ENCODE peak calls at places on chromosomes 11 and 22, in five cellular contexts. B is psoas muscle; W is ovary; V is body of pancreas; O is CD8-positive, alpha-beta T cell. Z is an unnamed sample.

GRCh38 chr11:89441606-89442005 is 49.6 kb downstream of the NOX4 start:
- DNase-seq in V (no peak), O (no peak), W (no peak), B (no peak), Z (no peak)

GRCh38 chr11:71106671-71107070 is 145.7 kb downstream of the SHANK2 start:
- DNase-seq in B (no peak), O (no peak), V (no peak), W (no peak), Z (no peak)

GRCh38 chr11:115716577-115717214 is 212.5 kb upstream of the CADM1 start:
- DNase-seq in B (no peak), O (no peak), W (no peak), V (no peak), Z (no peak)

GRCh38 chr22:28977481-28977971 is 84.1 kb downstream of the C22orf31 start:
- DNase-seq in O (no peak), B (no peak), V (peak; percentile 24), W (no peak), Z (no peak)

GRCh38 chr11:114262681-114263509 is 33.3 kb upstream of the NNMT start:
- DNase-seq in B (peak; percentile 56), O (no peak), W (no peak), V (peak; percentile 54), Z (no peak)

GRCh38 chr11:63866211-63866610 is 27.3 kb downstream of the MARK2 start:
- DNase-seq in V (peak; percentile 84), O (peak; percentile 77), W (peak; percentile 67), B (peak; percentile 62), Z (no peak)

GRCh38 chr22:41931701-41932269 is 5.2 kb upstream of the TNFRSF13C start:
- DNase-seq in B (no peak), O (no peak), W (no peak), V (no peak), Z (no peak)

GRCh38 chr11:16605440-16605970 is 132.9 kb upstream of the C11orf58 start:
- DNase-seq in V (peak; percentile 32), W (peak; percentile 31), O (no peak), B (peak; percentile 70), Z (peak; percentile 69)

GRCh38 chr22:47388778-47389177 is 626.3 kb downstream of the TBC1D22A start:
- DNase-seq in W (no peak), B (no peak), O (no peak), V (no peak), Z (no peak)

GRCh38 chr11:132913886-132914285 is 618.4 kb downstream of the OPCML start:
- DNase-seq in O (no peak), B (no peak), V (no peak), W (no peak), Z (no peak)

GRCh38 chr11:110200836-110201235 is 95.6 kb downstream of the RDX start:
- DNase-seq in B (no peak), V (no peak), O (no peak), W (no peak), Z (no peak)

GRCh38 chr22:45129703-45130524 is 33.8 kb upstream of the NUP50 start:
- DNase-seq in W (no peak), V (no peak), O (no peak), B (no peak), Z (no peak)

GRCh38 chr11:91257593-91258170 is 966.9 kb upstream of the FAT3 start:
- DNase-seq in W (no peak), V (no peak), O (no peak), B (no peak), Z (no peak)

GRCh38 chr11:117970400-117971024 is 15.7 kb upstream of the IL10RA start:
- DNase-seq in B (no peak), W (no peak), O (no peak), V (no peak), Z (no peak)

GRCh38 chr11:68506908-68507307 is 46.4 kb downstream of the PPP6R3 start:
- DNase-seq in V (no peak), W (no peak), B (no peak), O (no peak), Z (no peak)

GRCh38 chr22:39243443-39244072 is 1.2 kb downstream of the PDGFB start:
- DNase-seq in W (no peak), B (no peak), V (peak; percentile 69), O (no peak), Z (peak; percentile 71)

GRCh38 chr11:107078375-107078774 is 60.1 kb upstream of the GUCY1A2 start:
- DNase-seq in W (no peak), B (no peak), O (no peak), V (no peak), Z (no peak)

GRCh38 chr11:102680945-102681344 is 24.6 kb downstream of the MMP27 start:
- DNase-seq in B (no peak), O (no peak), W (no peak), V (no peak), Z (no peak)

GRCh38 chr11:77267910-77268309 is 33.6 kb downstream of the GDPD4 start:
- DNase-seq in B (no peak), W (no peak), V (no peak), O (no peak), Z (no peak)

GRCh38 chr11:83760942-83761341 is 474.8 kb upstream of the CCDC90B start:
- DNase-seq in B (no peak), W (no peak), O (no peak), V (no peak), Z (no peak)

GRCh38 chr11:61488651-61489291 is 19.8 kb upstream of the LRRC10B start:
- DNase-seq in W (peak; percentile 64), V (peak; percentile 81), O (no peak), B (peak; percentile 81), Z (no peak)

GRCh38 chr11:91528965-91529364 is 695.7 kb upstream of the FAT3 start:
- DNase-seq in B (no peak), V (no peak), W (no peak), O (no peak), Z (no peak)

GRCh38 chr11:77107950-77108349 is 5.3 kb downstream of the OMP start:
- DNase-seq in O (no peak), W (peak; percentile 77), V (peak; percentile 89), B (peak; percentile 72), Z (peak; percentile 72)

GRCh38 chr22:38754247-38755154 is 1.3 kb downstream of the SUN2 start:
- DNase-seq in V (peak; percentile 96), B (peak; percentile 83), W (peak; percentile 83), O (no peak), Z (no peak)

GRCh38 chr11:60771879-60772525 is 13.1 kb upstream of the MS4A10 start:
- DNase-seq in O (no peak), B (no peak), W (no peak), V (no peak), Z (no peak)

GRCh38 chr11:69860244-69860643 is 41.0 kb upstream of the FGF3 start:
- DNase-seq in O (no peak), B (no peak), W (no peak), V (no peak), Z (no peak)

GRCh38 chr11:69862331-69862761 is 43.1 kb upstream of the FGF3 start:
- DNase-seq in B (no peak), W (no peak), O (no peak), V (no peak), Z (no peak)

GRCh38 chr11:69861901-69862300 is 42.7 kb upstream of the FGF3 start:
- DNase-seq in B (no peak), W (no peak), O (no peak), V (no peak), Z (no peak)

GRCh38 chr11:69859275-69859934 is 40.2 kb upstream of the FGF3 start:
- DNase-seq in O (no peak), W (no peak), V (no peak), B (no peak), Z (peak; percentile 4)

DNA sequence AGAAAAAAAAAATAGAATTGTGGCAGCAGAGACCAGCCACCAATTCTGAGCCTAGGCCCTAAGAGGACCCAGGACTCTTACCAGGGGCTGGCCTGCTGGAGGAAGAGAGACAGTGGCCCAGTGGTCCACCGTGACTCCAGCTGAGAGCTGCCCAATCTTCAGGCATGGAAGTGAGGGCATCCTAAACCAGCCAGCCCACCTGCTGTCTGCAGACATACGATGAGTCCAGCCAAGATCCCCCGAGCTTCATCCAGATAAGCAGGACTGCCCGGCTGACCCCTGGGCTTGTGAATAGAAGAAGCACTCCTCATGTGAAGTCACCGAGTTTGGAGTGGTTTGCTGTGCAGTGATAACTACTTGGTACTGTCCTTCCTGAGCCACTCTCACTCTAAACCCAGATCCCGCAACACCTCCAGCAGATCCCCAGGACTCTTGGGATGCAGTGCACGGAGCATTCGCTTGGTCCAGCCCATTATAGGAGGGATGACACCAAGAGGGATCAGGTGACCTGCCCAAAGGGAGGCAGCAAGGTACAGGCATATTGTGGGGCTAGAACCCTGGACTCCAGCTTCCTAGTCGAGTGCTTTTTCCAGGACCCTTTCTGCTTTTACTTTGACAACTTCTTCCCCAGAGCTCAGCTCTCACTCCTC is 41.7 kb upstream of the FGF3 start:
- DNase-seq in O (no peak), B (no peak), V (no peak), W (no peak), Z (no peak)
- H3K27me3 ChIP-seq in O (no peaks in the 10 kb centered on the region), B (peaks cover 5% of the 10 kb centered on the region), V (no peaks in the 10 kb centered on the region), W (no peaks in the 10 kb centered on the region), Z (no peaks in the 10 kb centered on the region)

GRCh38 chr11:124839972-124840621 is 25.1 kb upstream of the ROBO3 start:
- DNase-seq in V (no peak), W (no peak), B (no peak), O (no peak), Z (no peak)
- H3K27me3 ChIP-seq in V (peaks cover 52% of the 10 kb centered on the region), W (peaks cover 9% of the 10 kb centered on the region), B (peaks cover 40% of the 10 kb centered on the region), O (peaks cover 22% of the 10 kb centered on the region), Z (peaks cover 65% of the 10 kb centered on the region)

DNA sequence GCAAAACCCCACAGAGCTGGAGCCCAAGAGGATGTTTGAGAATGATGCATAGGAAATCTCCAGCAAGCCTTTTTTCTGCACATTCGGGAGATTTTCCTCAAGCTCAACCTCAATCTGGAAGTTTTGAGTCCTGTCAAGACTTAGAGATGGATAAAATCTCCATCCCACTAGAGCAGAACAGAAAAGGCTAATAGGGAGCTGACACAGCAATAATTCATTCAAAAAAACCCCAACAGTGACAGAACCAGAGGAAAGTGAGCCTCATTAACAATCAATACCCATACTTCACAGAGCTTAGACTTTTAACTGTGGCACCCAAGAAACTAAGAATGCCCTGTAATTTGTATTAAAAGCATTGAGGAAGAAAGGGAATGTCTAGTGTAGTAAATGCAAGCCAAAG is 115.9 kb upstream of the BDNF start:
- DNase-seq in B (no peak), O (no peak), V (no peak), W (no peak), Z (no peak)
- H3K27me3 ChIP-seq in B (no peaks in the 10 kb centered on the region), O (no peaks in the 10 kb centered on the region), V (no peaks in the 10 kb centered on the region), W (no peaks in the 10 kb centered on the region), Z (no peaks in the 10 kb centered on the region)

GRCh38 chr11:44313701-44314489 is 4.0 kb upstream of the ALX4 start:
- DNase-seq in W (no peak), B (no peak), V (no peak), O (no peak), Z (no peak)

GRCh38 chr11:44314733-44315132 is 4.8 kb upstream of the ALX4 start:
- DNase-seq in W (no peak), B (no peak), O (no peak), V (no peak), Z (no peak)

GRCh38 chr11:44311339-44312261 is 1.7 kb upstream of the ALX4 start:
- DNase-seq in O (no peak), V (no peak), B (no peak), W (no peak), Z (no peak)

GRCh38 chr11:44310456-44311272 is 725 bp upstream of the ALX4 start:
- DNase-seq in O (no peak), V (no peak), B (no peak), W (no peak), Z (no peak)

DNA sequence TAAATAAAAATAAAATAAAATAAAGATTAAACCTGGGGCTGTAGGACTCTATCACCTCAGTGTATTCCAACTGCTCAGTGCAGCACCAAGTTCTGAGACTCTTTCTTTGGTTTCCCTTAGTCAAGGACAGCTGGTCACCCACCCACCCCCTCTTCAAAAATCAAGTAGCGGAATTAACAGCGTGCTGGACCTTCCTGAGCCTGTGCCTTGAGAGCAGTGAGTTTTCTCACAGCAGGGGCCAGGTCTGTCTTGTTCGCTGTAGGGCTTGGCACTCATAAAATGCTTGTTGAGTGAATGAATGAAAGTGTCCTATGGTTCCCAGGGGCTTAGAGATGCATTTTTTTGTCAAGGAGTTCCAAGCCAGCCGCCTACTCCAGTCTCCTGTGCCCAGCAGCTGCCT is 2.9 kb upstream of the ALX4 start:
- DNase-seq in V (no peak), O (no peak), W (no peak), B (no peak), Z (no peak)
- H3K27me3 ChIP-seq in V (peaks cover 71% of the 10 kb centered on the region), O (peaks cover 28% of the 10 kb centered on the region), W (no peaks in the 10 kb centered on the region), B (peaks cover 54% of the 10 kb centered on the region), Z (peaks cover 100% of the 10 kb centered on the region)

Z was measured in left lung.